ENCODE peak calls at places on chromosomes 12 and 14, in five cellular contexts. C is WERI-Rb-1, G is fibroblast of the aortic adventitia, F is breast epithelium, B is HepG2. J is an unnamed sample.

GRCh38 chr14:48725001-48725734 is 861.0 kb downstream of the RPS29 start:
- DNase-seq in F (no peak), C (no peak), B (no peak), G (peak), J (no peak)

GRCh38 chr12:81077329-81077685 is 572 bp upstream of the ACSS3 start:
- DNase-seq in F (no peak), C (no peak), B (peak), G (peak), J (no peak)

GRCh38 chr14:104579507-104579906 is at the start of gene C14orf180:
- DNase-seq in C (no peak), F (no peak), B (no peak), G (no peak), J (no peak)

GRCh38 chr12:96132819-96133218 is 61.4 kb upstream of the ELK3 start:
- DNase-seq in B (peak), F (no peak), C (peak), G (no peak), J (no peak)

GRCh38 chr14:73913256-73913655 is 26.6 kb downstream of the ZNF410 start:
- DNase-seq in B (no peak), F (no peak), C (no peak), G (peak), J (no peak)

GRCh38 chr12:29148958-29149690 is at the start of gene FAR2:
- DNase-seq in F (no peak), B (no peak), G (peak), C (no peak), J (no peak)

GRCh38 chr12:46168426-46168825 is 100.4 kb downstream of the SLC38A1 start:
- DNase-seq in F (no peak), C (no peak), G (no peak), B (no peak), J (no peak)

GRCh38 chr12:89326260-89327040 is 25.9 kb downstream of the DUSP6 start:
- DNase-seq in G (no peak), C (no peak), B (no peak), F (no peak), J (no peak)

GRCh38 chr14:61516957-61517356 is 178.4 kb upstream of the HIF1A start:
- DNase-seq in C (no peak), G (peak), F (no peak), B (no peak), J (no peak)

GRCh38 chr14:64628940-64629403 is 75.3 kb upstream of the PLEKHG3 start:
- DNase-seq in G (peak), B (no peak), F (no peak), C (no peak), J (no peak)

GRCh38 chr12:108784270-108784669 is 53.0 kb upstream of the CORO1C start:
- DNase-seq in G (no peak), C (no peak), F (no peak), B (no peak), J (no peak)

GRCh38 chr14:36944307-36945010 is 227.9 kb downstream of the SLC25A21 start:
- DNase-seq in F (no peak), B (no peak), C (no peak), G (peak), J (no peak)

GRCh38 chr12:4107436-4107878 is 166.1 kb upstream of the CCND2 start:
- DNase-seq in F (no peak), C (peak), B (peak), G (peak), J (no peak)

GRCh38 chr12:53345486-53346195 is 9.5 kb upstream of the SP7 start:
- DNase-seq in C (peak), G (peak), F (no peak), B (no peak), J (no peak)

DNA sequence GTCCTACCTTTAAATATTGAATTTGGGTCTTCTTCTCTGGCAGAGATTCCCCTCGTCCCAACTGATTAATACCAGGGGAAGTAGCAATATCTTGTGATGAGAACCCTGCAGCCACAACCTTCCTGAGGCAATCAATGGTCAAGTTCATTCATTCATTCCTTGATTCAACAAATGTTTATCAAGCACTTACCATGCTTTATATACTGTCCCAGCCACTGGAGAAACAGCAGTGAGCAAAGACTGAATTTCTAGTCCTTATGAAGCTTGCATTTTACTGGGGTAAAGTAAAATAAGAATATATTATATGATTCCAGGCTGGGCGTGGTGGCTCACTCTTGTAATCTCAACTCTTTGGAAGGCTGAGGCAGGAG is 300 bp upstream of the GIT2 start:
- DNase-seq in F (no peak), G (no peak), C (no peak), B (no peak), J (no peak)
- TF ChIP-seq CTCF in F (no peak), G (no peak), C (no peak), B (no peak), J (no peak)

GRCh38 chr12:103832048-103832798 is 8.8 kb downstream of the NT5DC3 start:
- DNase-seq in G (no peak), C (no peak), B (no peak), F (no peak), J (no peak)

GRCh38 chr12:103834897-103835390 is 6.1 kb downstream of the NT5DC3 start:
- DNase-seq in G (no peak), C (no peak), F (no peak), B (no peak), J (no peak)

GRCh38 chr12:103836345-103836744 is 4.7 kb downstream of the NT5DC3 start:
- DNase-seq in B (no peak), G (no peak), C (no peak), F (no peak), J (no peak)

GRCh38 chr12:103833095-103833777 is 7.8 kb downstream of the NT5DC3 start:
- DNase-seq in F (no peak), B (no peak), G (no peak), C (no peak), J (no peak)

DNA sequence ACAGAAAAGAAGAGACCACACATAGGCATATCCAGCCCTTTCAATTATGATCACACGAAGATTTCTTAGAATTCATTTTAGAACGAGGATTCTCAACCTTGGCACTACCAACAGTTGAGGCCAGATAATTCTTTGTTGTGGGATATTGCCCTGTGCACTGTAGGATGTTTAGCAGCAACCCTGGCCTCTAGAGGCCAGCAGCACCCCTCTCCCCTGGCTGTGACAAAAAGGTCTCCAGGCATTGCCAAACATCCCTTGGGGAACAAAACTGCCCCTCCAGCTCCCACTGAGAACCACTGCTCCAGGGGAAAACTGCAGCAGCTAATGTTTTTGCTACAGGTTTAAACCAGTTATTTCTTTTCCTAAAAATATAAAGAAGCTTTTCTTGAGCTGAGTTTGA is 7.1 kb downstream of the NT5DC3 start:
- DNase-seq in C (no peak), B (no peak), G (no peak), F (no peak), J (no peak)
- TF ChIP-seq CTCF in C (peak), B (peak), G (no peak), F (no peak), J (no peak)

DNA sequence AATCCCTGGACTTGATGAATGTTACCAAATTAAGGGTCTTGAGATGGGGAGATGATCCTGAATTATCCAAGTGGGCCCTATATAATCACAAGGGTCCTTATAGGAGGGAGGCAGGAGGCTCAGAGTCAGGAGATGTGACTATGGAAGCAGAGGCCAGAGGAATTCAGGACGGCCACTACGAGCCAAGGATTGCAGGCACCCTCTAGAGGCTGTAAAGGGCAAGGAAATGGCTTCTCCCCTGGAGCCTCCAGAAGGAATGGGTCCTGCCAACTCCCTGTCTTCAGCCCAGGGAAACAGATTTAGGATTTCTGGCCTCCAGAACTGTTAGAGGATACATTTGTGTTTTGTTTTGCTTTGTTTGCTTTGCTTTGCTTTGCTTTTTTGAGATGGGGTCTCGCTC is 8.8 kb downstream of the BDKRB1 start:
- DNase-seq in C (peak), B (no peak), G (peak), F (no peak), J (no peak)
- TF ChIP-seq CTCF in C (peak), B (peak), G (peak), F (no peak), J (peak)

GRCh38 chr14:106657460-106657859 is 1131.1 kb downstream of the TMEM121 start:
- DNase-seq in C (peak), F (no peak), B (no peak), G (no peak), J (no peak)
- TF ChIP-seq CTCF in C (peak), F (no peak), B (peak), G (no peak), J (peak)

DNA sequence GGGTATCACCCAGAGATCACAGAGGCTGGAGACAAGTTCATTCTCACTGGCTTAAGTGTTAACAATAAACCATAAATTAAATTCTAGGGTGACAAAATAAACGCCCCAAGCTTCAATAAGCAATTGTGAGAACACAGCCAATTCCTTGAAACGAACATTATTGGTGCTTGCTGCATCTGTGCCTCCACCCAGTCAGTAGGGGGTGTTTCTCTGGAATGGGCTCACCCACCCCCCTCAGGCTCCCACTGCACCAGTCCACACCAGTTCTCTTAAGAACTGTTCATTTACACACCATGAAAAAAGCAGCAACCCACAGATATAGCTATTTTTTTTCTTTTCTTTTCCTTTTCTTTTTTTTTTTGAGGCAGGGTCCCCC is 34.7 kb downstream of the CDC42BPB start:
- DNase-seq in B (no peak), G (peak), C (no peak), F (no peak), J (no peak)
- TF ChIP-seq CTCF in B (no peak), G (no peak), C (no peak), F (no peak), J (no peak)

J was measured in D721Med.